ENCODE peak calls at places on chromosomes 6 and 20, in four cellular contexts. A, J, B and U are unnamed samples.

GRCh38 chr20:33709905-33710541 is 10.1 kb downstream of the PXMP4 start:
- DNase-seq in A (no peak), J (no peak), B (no peak), U (no peak)

GRCh38 chr6:77341058-77341986 is 122.0 kb downstream of the HTR1B start:
- DNase-seq in A (peak; percentile 58), B (peak; percentile 6), J (no peak), U (no peak)

GRCh38 chr20:46619445-46619844 is 31.8 kb downstream of the SLC13A3 start:
- DNase-seq in A (no peak), J (no peak), B (no peak), U (no peak)

GRCh38 chr6:54864272-54864671 is 17.7 kb downstream of the FAM83B start:
- DNase-seq in J (no peak), B (no peak), A (no peak), U (no peak)

GRCh38 chr6:27894839-27895762 is 17.1 kb downstream of the OR2B2 start:
- DNase-seq in A (peak; percentile 70), B (peak; percentile 90), J (peak; percentile 93), U (peak; percentile 73)

GRCh38 chr6:161353208-161353613 is 79.3 kb upstream of the AGPAT4 start:
- DNase-seq in J (peak; percentile 35), A (no peak), B (peak; percentile 6), U (no peak)

GRCh38 chr6:50816947-50817637 is 1.6 kb upstream of the TFAP2B start:
- DNase-seq in A (no peak), J (no peak), B (no peak), U (no peak)

GRCh38 chr6:81696505-81696904 is 56.0 kb downstream of the TENT5A start:
- DNase-seq in B (peak; percentile 14), A (no peak), J (no peak), U (peak; percentile 4)

GRCh38 chr20:48823960-48824497 is 3.8 kb downstream of the PREX1 start:
- DNase-seq in J (peak; percentile 95), A (no peak), B (no peak), U (peak; percentile 92)

GRCh38 chr6:104956663-104957294 is at the start of gene LIN28B:
- DNase-seq in J (no peak), B (peak; percentile 76), A (no peak), U (no peak)

GRCh38 chr6:170172406-170172805 is 118.5 kb downstream of the DLL1 start:
- DNase-seq in A (no peak), B (no peak), J (no peak), U (no peak)

GRCh38 chr6:136326038-136326561 is 36.5 kb upstream of the BCLAF1 start:
- DNase-seq in A (no peak), B (peak; percentile 51), J (peak; percentile 19), U (no peak)

GRCh38 chr6:84052204-84052882 is 18.8 kb downstream of the MRAP2 start:
- DNase-seq in B (no peak), A (no peak), J (peak; percentile 43), U (peak; percentile 80)

GRCh38 chr6:44811456-44811855 is 423.9 kb downstream of the CDC5L start:
- DNase-seq in J (no peak), A (no peak), B (no peak), U (no peak)

GRCh38 chr6:53910834-53911233 is 116.0 kb downstream of the LRRC1 start:
- DNase-seq in B (no peak), A (no peak), J (peak; percentile 85), U (peak; percentile 15)

GRCh38 chr6:130324657-130325056 is 41.2 kb upstream of the TMEM200A start:
- DNase-seq in J (peak; percentile 72), A (no peak), B (no peak), U (peak; percentile 88)

GRCh38 chr6:43699564-43700186 is 12.1 kb upstream of the MRPS18A start:
- DNase-seq in A (no peak), J (peak; percentile 67), B (peak; percentile 87), U (peak; percentile 47)

GRCh38 chr6:26392932-26393636 is 9.0 kb upstream of the BTN3A1 start:
- DNase-seq in J (no peak), B (no peak), A (no peak), U (peak; percentile 11)

GRCh38 chr6:26607434-26608230 is 10.9 kb downstream of the ABT1 start:
- DNase-seq in J (peak; percentile 74), B (peak; percentile 73), A (peak; percentile 48), U (peak; percentile 37)

GRCh38 chr6:31567531-31568370 is 4.3 kb upstream of the LTA start:
- DNase-seq in B (no peak), A (no peak), J (no peak), U (no peak)

GRCh38 chr6:111855775-111856174 is 17.5 kb downstream of the FYN start:
- DNase-seq in A (no peak), B (no peak), J (no peak), U (no peak)

GRCh38 chr6:18277181-18278006 is 13.1 kb upstream of the DEK start:
- DNase-seq in B (no peak), J (no peak), A (no peak), U (no peak)

GRCh38 chr6:30647802-30648460 is 998 bp downstream of the C6orf136 start:
- DNase-seq in B (no peak), A (no peak), J (no peak), U (no peak)

GRCh38 chr6:134935076-134935475 is 14.8 kb downstream of the ALDH8A1 start:
- DNase-seq in B (peak; percentile 4), J (no peak), A (no peak), U (no peak)

GRCh38 chr6:32965901-32966300 is 2.5 kb upstream of the BRD2 start:
- DNase-seq in A (no peak), J (no peak), B (no peak), U (no peak)

GRCh38 chr6:5671162-5671561 is 335.6 kb downstream of the NRN1 start:
- DNase-seq in J (peak; percentile 78), A (no peak), B (peak; percentile 75), U (peak; percentile 58)

GRCh38 chr6:145139451-145139850 is 595.9 kb downstream of the EPM2A start:
- DNase-seq in J (no peak), A (no peak), B (peak; percentile 48), U (peak; percentile 81)

GRCh38 chr6:49546371-49546770 is 4.1 kb upstream of the C6orf141 start:
- DNase-seq in B (no peak), A (no peak), J (no peak), U (no peak)

GRCh38 chr6:90222724-90223198 is 73.9 kb downstream of the BACH2 start:
- DNase-seq in B (peak; percentile 13), A (no peak), J (peak; percentile 22), U (no peak)

GRCh38 chr6:157333956-157334355 is 10.6 kb upstream of the TMEM242 start:
- DNase-seq in J (no peak), B (no peak), A (no peak), U (no peak)

GRCh38 chr6:20542927-20543602 is 8.8 kb downstream of the CDKAL1 start:
- DNase-seq in J (peak; percentile 97), A (no peak), B (peak; percentile 62), U (peak; percentile 73)

GRCh38 chr20:10984899-10985298 is 311.1 kb upstream of the JAG1 start:
- DNase-seq in B (peak; percentile 54), A (no peak), J (peak; percentile 17), U (no peak)

GRCh38 chr6:56238352-56238751 is 9.0 kb downstream of the COL21A1 start:
- DNase-seq in B (no peak), A (no peak), J (no peak), U (no peak)

GRCh38 chr6:88899569-88900316 is 63.7 kb downstream of the RNGTT start:
- DNase-seq in A (no peak), B (no peak), J (no peak), U (no peak)

GRCh38 chr20:11438412-11438811 is 479.3 kb upstream of the BTBD3 start:
- DNase-seq in J (no peak), A (no peak), B (no peak), U (no peak)

GRCh38 chr20:63006611-63007471 is at the start of gene BHLHE23:
- DNase-seq in A (no peak), B (no peak), J (no peak), U (no peak)